ENCODE peak calls at places on chromosomes 12 and 14, in six cellular contexts. G, V, O, A, X and H are unnamed samples.

GRCh38 chr14:99468836-99469592 is 11.6 kb downstream of the SETD3 start:
- DNase-seq in G (peak), V (no peak), O (no peak), A (no peak), X (peak), H (no peak)

GRCh38 chr14:55772521-55772920 is 192.5 kb downstream of the KTN1 start:
- DNase-seq in G (no peak), V (no peak), O (peak), A (no peak), X (no peak), H (no peak)

GRCh38 chr12:5309654-5310053 is 122.3 kb upstream of the NTF3 start:
- DNase-seq in G (no peak), V (no peak), O (peak), A (no peak), X (no peak), H (peak)

GRCh38 chr14:97276573-97276972 is 479.4 kb downstream of the VRK1 start:
- DNase-seq in G (no peak), V (no peak), O (no peak), A (no peak), X (no peak), H (no peak)

GRCh38 chr12:116891019-116891418 is 9.8 kb upstream of the HRK start:
- DNase-seq in G (no peak), V (no peak), O (no peak), A (no peak), X (no peak), H (no peak)

GRCh38 chr12:728781-729180 is 23.6 kb upstream of the WNK1 start:
- DNase-seq in G (no peak), V (no peak), O (no peak), A (no peak), X (no peak), H (no peak)

GRCh38 chr14:75748340-75748739 is 87.3 kb downstream of the TTLL5 start:
- DNase-seq in G (peak), V (no peak), O (no peak), A (no peak), X (peak), H (no peak)

GRCh38 chr14:35855886-35856481 is 29.8 kb downstream of the BRMS1L start:
- DNase-seq in G (no peak), V (no peak), O (peak), A (no peak), X (peak), H (no peak)

GRCh38 chr12:26954027-26954426 is 15.8 kb downstream of the FGFR1OP2 start:
- DNase-seq in G (no peak), V (no peak), O (no peak), A (no peak), X (no peak), H (no peak)

GRCh38 chr12:128727999-128728398 is 95.8 kb downstream of the SLC15A4 start:
- DNase-seq in G (no peak), V (no peak), O (no peak), A (no peak), X (no peak), H (no peak)

GRCh38 chr12:45273717-45274271 is 57.9 kb downstream of the ANO6 start:
- DNase-seq in G (peak), V (peak), O (peak), A (no peak), X (peak), H (peak)

GRCh38 chr14:50044040-50044651 is 72.2 kb downstream of the VCPKMT start:
- DNase-seq in G (no peak), V (no peak), O (no peak), A (no peak), X (no peak), H (no peak)

GRCh38 chr14:64845878-64846277 is 33.8 kb downstream of the SPTB start:
- DNase-seq in G (peak), V (no peak), O (peak), A (no peak), X (peak), H (no peak)

GRCh38 chr14:100438678-100439592 is 115.8 kb downstream of the SLC25A47 start:
- DNase-seq in G (peak), V (peak), O (peak), A (no peak), X (peak), H (peak)

GRCh38 chr12:65728913-65729793 is 95.1 kb upstream of the HMGA2 start:
- DNase-seq in G (peak), V (no peak), O (peak), A (no peak), X (peak), H (no peak)
- TF ChIP-seq CTCF in G (no peak), V (no peak), O (no peak), A (no peak), X (no peak), H (no peak)

DNA sequence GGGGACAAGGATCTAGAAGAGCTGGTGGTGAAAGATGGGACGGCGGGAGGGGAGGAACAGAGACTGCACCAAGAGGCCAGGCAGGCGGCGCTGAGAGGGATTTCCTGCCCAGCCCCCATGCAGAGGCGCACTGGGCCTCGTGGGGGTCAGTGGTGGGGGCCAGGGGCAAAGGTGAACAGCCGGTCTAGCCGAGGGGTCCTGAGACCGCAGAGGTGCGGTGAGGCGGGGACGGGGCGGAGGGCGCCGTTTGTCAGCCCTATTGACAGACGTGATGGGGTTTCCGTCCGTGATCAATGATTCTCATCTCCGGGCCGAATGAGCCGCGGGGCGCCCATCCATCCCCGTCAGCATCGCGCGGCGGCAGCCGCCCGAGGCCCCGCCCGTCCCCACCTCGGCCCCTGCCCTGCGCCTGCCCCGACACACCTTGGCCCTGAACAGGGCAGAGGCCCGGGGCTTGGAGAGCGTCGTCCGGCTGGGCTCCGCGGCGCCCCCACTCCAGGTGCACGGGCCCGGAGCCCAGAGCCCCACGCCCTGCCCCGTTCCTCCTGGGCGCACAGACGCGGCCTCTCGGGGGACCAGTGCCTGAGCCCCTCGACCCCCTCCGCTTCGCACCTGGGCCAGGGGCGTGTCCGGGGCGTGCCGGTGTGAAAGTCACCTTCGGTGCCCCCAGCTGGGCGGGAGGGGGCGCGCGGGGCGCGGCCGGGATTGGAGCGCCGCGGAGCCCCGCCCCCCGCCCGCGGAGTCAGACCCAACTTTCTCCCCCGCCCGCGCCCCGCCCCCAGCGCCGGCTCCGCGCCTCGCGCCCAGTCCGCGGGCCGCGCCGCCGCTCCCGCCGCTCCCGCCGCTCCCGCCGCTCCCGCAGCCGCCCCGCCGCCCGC is at the start of gene NXPH4:
- DNase-seq in G (no peak), V (no peak), O (peak), A (peak), X (no peak), H (no peak)
- H3K4me3 ChIP-seq in G (peak), V (peak), O (peak), A (peak), X (peak), H (peak)

DNA sequence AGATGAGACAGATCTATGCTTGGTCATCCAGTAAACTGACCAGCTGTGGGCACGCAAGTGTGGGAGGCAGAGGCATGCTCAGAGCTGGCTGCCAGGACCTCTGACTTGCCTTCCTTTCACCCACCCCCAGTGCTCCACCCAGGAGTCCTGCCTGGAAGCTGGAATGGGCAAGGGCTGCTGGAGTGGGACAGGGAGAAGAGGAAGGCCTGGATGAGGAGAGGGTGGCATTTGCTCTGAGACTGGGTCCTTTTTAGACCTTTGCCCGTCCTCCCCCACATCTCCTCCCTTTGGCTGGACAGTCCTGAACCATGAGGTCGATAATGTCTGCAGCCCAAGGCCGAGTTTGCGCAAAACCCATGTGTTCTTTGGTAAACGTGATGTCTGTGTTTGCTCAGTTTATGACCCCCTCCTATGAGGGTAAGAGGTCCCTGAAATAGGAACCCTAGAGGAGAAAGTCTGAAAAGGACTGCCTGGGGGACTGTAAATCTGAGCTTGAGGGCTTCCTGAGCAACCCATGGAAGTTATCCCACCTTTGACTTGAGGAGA is 3.8 kb upstream of the INHBE start:
- DNase-seq in G (peak), V (no peak), O (peak), A (peak), X (no peak), H (no peak)
- TF ChIP-seq CTCF in G (no peak), V (no peak), O (no peak), A (no peak), X (no peak), H (no peak)

GRCh38 chr12:9326085-9326484 is 117.9 kb upstream of the PZP start:
- DNase-seq in G (no peak), V (no peak), O (no peak), A (no peak), X (no peak), H (no peak)

GRCh38 chr12:9327307-9327706 is 119.1 kb upstream of the PZP start:
- DNase-seq in G (no peak), V (no peak), O (no peak), A (no peak), X (no peak), H (no peak)

GRCh38 chr12:9328065-9328464 is 119.9 kb upstream of the PZP start:
- DNase-seq in G (no peak), V (no peak), O (no peak), A (no peak), X (no peak), H (no peak)

GRCh38 chr12:9323144-9323681 is 115.0 kb upstream of the PZP start:
- DNase-seq in G (no peak), V (no peak), O (no peak), A (no peak), X (no peak), H (no peak)

DNA sequence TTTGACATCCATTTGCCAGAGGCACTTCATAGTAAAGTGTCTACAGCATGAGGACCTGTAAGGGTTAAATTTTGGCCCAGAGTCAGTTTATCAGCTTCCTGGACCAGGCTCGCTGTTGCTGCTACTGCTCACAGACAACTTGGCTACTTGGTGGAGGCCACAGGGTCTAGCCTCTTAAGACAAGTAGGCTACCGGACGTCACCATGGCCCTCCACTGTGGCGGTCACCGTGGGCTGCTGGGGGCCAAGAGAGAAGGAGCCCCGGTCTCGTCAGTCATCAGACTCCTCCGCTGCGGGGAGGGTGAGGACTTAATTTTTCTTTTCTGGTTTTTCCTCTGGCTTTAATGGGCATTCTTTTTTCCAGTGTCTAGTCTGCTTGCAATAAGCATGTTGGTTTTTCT is 117.3 kb upstream of the PZP start:
- DNase-seq in G (no peak), V (no peak), O (no peak), A (no peak), X (no peak), H (no peak)
- H3K4me3 ChIP-seq in G (no peak), V (no peak), O (no peak), A (no peak), X (no peak), H (no peak)

DNA sequence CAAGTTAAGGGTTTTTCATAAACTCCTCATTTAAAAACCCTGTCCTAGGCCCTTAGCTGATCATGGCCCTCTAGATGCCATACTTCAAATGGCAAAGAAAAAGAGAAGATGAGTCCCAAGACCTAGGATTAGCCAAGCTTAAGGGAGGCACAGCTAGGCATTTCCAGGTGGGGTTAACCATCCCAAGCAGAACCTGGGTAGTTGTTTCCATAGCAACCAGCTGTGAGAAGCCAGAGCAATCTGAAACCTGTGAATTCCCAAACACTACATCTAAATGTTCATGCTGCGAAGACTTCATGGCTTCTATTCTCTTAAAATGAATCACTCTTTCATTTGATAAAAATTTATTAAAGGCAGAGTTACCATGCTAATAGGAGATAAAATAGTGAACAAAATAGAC is 372.9 kb downstream of the C12orf50 start:
- DNase-seq in G (no peak), V (no peak), O (no peak), A (no peak), X (no peak), H (no peak)
- TF ChIP-seq CTCF in G (no peak), V (no peak), O (no peak), A (no peak), X (no peak), H (no peak)

DNA sequence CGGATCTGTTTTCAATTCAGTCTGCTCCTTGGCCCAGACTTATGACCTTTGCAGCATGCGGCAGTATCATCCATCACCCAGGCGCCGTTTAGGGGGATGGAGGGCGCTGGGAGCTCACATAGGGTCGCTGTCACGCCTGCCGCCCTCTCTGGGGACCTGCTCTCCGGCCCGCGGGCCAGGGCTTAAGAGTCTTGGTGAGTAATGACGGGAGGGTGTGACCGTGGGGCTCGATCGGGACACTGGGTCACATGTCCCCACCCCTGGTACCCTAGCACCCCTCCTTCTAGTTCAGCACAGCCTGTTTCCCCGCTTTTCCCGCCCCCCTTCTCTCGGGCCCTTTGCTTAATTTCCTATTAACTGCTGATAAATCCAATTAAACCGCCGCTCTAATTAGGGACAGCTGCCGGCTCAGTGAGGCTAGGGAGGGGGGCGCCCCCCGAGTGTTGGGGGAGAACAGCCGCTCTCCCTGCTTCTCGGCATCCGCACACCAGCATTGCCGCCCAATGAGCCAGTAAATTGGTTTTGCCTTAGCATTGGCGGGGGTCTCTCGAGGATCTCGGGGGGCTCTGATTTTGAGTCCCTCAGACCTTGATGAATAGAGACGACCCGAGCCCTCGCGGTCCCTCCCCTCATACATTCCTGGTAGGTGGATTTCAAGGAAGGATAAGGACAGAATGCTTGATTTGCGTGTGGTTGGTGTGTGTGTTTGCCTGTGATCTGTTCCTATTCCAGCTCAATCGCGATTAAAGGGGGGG is 9.3 kb downstream of the STAC3 start:
- DNase-seq in G (no peak), V (no peak), O (no peak), A (peak), X (no peak), H (no peak)
- H3K4me3 ChIP-seq in G (no peak), V (peak), O (peak), A (no peak), X (no peak), H (peak)

GRCh38 chr12:96397756-96398421 is 2.4 kb downstream of the CDK17 start:
- DNase-seq in G (peak), V (peak), O (no peak), A (no peak), X (peak), H (peak)

GRCh38 chr12:96398422-96399080 is 1.7 kb downstream of the CDK17 start:
- DNase-seq in G (peak), V (peak), O (no peak), A (no peak), X (no peak), H (no peak)

GRCh38 chr12:96399919-96400630 is at the start of gene CDK17:
- DNase-seq in G (peak), V (peak), O (peak), A (peak), X (peak), H (peak)

GRCh38 chr12:96400631-96401060 is 407 bp upstream of the CDK17 start:
- DNase-seq in G (peak), V (peak), O (no peak), A (no peak), X (no peak), H (peak)

DNA sequence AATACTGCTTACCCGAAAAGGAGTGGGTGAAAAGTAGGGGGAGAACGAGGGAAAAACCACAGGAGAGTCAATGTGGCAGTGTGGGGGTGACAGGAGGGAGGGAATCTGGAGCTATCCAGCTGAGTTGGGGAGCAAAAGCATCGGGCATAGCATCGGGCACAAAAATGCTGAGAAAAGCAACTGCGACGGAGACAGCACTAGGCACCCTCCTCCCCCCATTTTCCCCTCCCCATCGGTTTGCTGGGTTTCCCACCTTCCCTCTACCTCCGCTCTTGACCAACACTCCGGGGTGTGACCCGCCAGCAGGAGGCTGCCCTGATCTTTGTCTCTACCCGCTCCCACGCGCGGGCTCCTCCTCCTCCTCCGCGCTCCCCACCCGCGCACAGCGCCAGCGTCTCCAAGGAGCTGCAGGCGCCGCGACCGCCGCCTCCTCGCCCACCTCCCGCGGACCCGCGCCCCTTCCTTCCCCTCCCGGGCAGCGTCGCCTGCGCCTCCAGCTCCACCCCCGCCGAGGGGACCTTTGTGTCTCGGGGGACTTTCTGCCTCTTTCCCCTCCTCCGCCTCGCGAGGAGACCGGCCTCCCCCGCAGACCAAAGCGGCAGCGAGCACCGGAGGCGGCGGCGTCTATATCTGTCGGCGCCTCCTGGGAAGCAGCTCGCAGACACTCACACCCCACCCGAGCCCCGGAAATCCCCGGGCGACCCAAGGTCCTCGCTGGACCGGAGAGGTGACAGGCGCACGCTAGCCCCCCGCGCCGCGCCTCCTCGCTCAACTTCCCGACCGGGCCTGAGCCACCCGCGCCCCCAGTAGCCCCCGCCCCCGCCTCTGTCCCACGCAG is 939 bp downstream of the CDK17 start:
- DNase-seq in G (peak), V (peak), O (peak), A (peak), X (peak), H (peak)
- TF ChIP-seq CTCF in G (peak), V (no peak), O (peak), A (no peak), X (no peak), H (peak)